ENCODE peak calls at places on chromosome 11, in four cellular contexts. One of them, this sample, is unnamed.

GRCh38 chr11:28767574-28767973 is 659.4 kb downstream of the METTL15 start:
- DNase-seq in amniotic stem cell: peak; percentile 26
- DNase-seq in omental fat pad: no peak
- DNase-seq in HT1080: peak; percentile 75
- DNase-seq in this sample: no peak

GRCh38 chr11:73152861-73153483 is 10.9 kb upstream of the FCHSD2 start:
- DNase-seq in amniotic stem cell: no peak
- DNase-seq in omental fat pad: no peak
- DNase-seq in HT1080: no peak
- DNase-seq in this sample: no peak

GRCh38 chr11:124302291-124302690 is 11.5 kb downstream of the OR8D1 start:
- DNase-seq in amniotic stem cell: no peak
- DNase-seq in omental fat pad: no peak
- DNase-seq in HT1080: no peak
- DNase-seq in this sample: no peak

GRCh38 chr11:117670924-117671323 is 126.1 kb downstream of the DSCAML1 start:
- DNase-seq in amniotic stem cell: no peak
- DNase-seq in omental fat pad: no peak
- DNase-seq in HT1080: no peak
- DNase-seq in this sample: no peak

GRCh38 chr11:78613053-78613813 is 38.6 kb upstream of the NARS2 start:
- DNase-seq in amniotic stem cell: no peak
- DNase-seq in omental fat pad: no peak
- DNase-seq in HT1080: no peak
- DNase-seq in this sample: no peak

GRCh38 chr11:3631331-3631730 is 10.5 kb downstream of the ART5 start:
- DNase-seq in amniotic stem cell: no peak
- DNase-seq in omental fat pad: no peak
- DNase-seq in HT1080: peak; percentile 14
- DNase-seq in this sample: no peak

GRCh38 chr11:131880279-131880678 is 509.9 kb downstream of the NTM start:
- DNase-seq in amniotic stem cell: no peak
- DNase-seq in omental fat pad: no peak
- DNase-seq in HT1080: no peak
- DNase-seq in this sample: no peak

GRCh38 chr11:70826541-70826943 is 425.8 kb downstream of the SHANK2 start:
- DNase-seq in amniotic stem cell: no peak
- DNase-seq in omental fat pad: no peak
- DNase-seq in HT1080: no peak
- DNase-seq in this sample: no peak

GRCh38 chr11:125429174-125429707 is 66.8 kb downstream of the FEZ1 start:
- DNase-seq in amniotic stem cell: no peak
- DNase-seq in omental fat pad: peak; percentile 35
- DNase-seq in HT1080: no peak
- DNase-seq in this sample: peak; percentile 49

GRCh38 chr11:111624602-111625001 is 22.4 kb downstream of the SIK2 start:
- DNase-seq in amniotic stem cell: no peak
- DNase-seq in omental fat pad: no peak
- DNase-seq in HT1080: no peak
- DNase-seq in this sample: no peak